ENCODE peak calls at places on chromosome 10, in nine cellular contexts. E is A549; C is uterus; W is CD8-positive, alpha-beta T cell; Z is osteocyte; Q is type B pancreatic cell; M is mesothelial cell of epicardium; V is brain microvascular endothelial cell; U is astrocyte of the spinal cord. T is an unnamed sample.

GRCh38 chr10:75021851-75022250 is 89.6 kb upstream of the SAMD8 start:
- DNase-seq in E (no peak), C (no peak), W (no peak), Z (no peak), Q (no peak), M (no peak), V (no peak), U (no peak), T (no peak)

GRCh38 chr10:32950457-32951109 is 7.4 kb downstream of the ITGB1 start:
- DNase-seq in E (no peak), C (no peak), W (no peak), Z (no peak), Q (no peak), M (no peak), V (no peak), U (no peak), T (no peak)

GRCh38 chr10:49280001-49280408 is 19.0 kb upstream of the C10orf71 start:
- DNase-seq in E (no peak), C (no peak), W (no peak), Z (no peak), Q (peak; percentile 11), M (no peak), V (peak; percentile 62), U (peak; percentile 1), T (no peak)

GRCh38 chr10:3400368-3400767 is 227.8 kb upstream of the PITRM1 start:
- DNase-seq in E (no peak), C (no peak), W (no peak), Z (no peak), Q (no peak), M (no peak), V (peak; percentile 28), U (peak; percentile 35), T (no peak)

GRCh38 chr10:70258216-70258615 is 25.0 kb upstream of the PPA1 start:
- DNase-seq in E (no peak), C (no peak), W (no peak), Z (no peak), Q (no peak), M (no peak), V (no peak), U (no peak), T (no peak)

GRCh38 chr10:51718804-51719291 is 19.5 kb upstream of the CSTF2T start:
- DNase-seq in E (peak; percentile 10), C (no peak), W (no peak), Z (no peak), Q (no peak), M (no peak), V (peak; percentile 28), U (no peak), T (no peak)

GRCh38 chr10:103666109-103666508 is 172.6 kb downstream of the NEURL1 start:
- DNase-seq in E (peak; percentile 54), C (no peak), W (no peak), Z (no peak), Q (no peak), M (no peak), V (peak; percentile 49), U (no peak), T (no peak)

GRCh38 chr10:97849491-97850402 is at the start of gene GOLGA7B:
- DNase-seq in E (no peak), C (no peak), W (peak; percentile 59), Z (no peak), Q (peak; percentile 79), M (peak; percentile 72), V (no peak), U (no peak), T (peak; percentile 67)

GRCh38 chr10:91590142-91590903 is 42.5 kb downstream of the PPP1R3C start:
- DNase-seq in E (peak; percentile 96), C (peak; percentile 79), W (no peak), Z (peak; percentile 88), Q (no peak), M (no peak), V (peak; percentile 51), U (peak; percentile 90), T (no peak)

GRCh38 chr10:32960022-32960421 is 2.0 kb upstream of the ITGB1 start:
- DNase-seq in E (peak; percentile 89), C (no peak), W (no peak), Z (no peak), Q (no peak), M (no peak), V (no peak), U (no peak), T (no peak)

GRCh38 chr10:74589226-74589673 is 237.2 kb upstream of the KAT6B start:
- DNase-seq in E (peak; percentile 87), C (peak; percentile 95), W (peak; percentile 87), Z (no peak), Q (no peak), M (peak; percentile 45), V (peak; percentile 97), U (peak; percentile 99), T (no peak)

GRCh38 chr10:12018438-12019342 is 23.9 kb downstream of the UPF2 start:
- DNase-seq in E (no peak), C (no peak), W (no peak), Z (no peak), Q (no peak), M (no peak), V (no peak), U (no peak), T (no peak)

GRCh38 chr10:46022978-46023702 is 7.3 kb downstream of the NCOA4 start:
- DNase-seq in E (peak; percentile 86), C (peak; percentile 80), W (peak; percentile 81), Z (peak; percentile 95), Q (peak; percentile 83), M (peak; percentile 61), V (peak; percentile 92), U (peak; percentile 91), T (peak; percentile 64)

GRCh38 chr10:34941471-34942357 is 126.6 kb upstream of the PARD3 start:
- DNase-seq in E (no peak), C (no peak), W (no peak), Z (no peak), Q (no peak), M (no peak), V (peak; percentile 41), U (peak; percentile 9), T (no peak)

GRCh38 chr10:113527181-113527580 is 25.7 kb upstream of the HABP2 start:
- DNase-seq in E (no peak), C (no peak), W (no peak), Z (no peak), Q (no peak), M (no peak), V (no peak), U (no peak), T (no peak)

GRCh38 chr10:17157024-17157423 is 27.4 kb upstream of the CUBN start:
- DNase-seq in E (no peak), C (no peak), W (no peak), Z (no peak), Q (no peak), M (no peak), V (no peak), U (no peak), T (no peak)

GRCh38 chr10:117222552-117223412 is 18.1 kb upstream of the SLC18A2 start:
- DNase-seq in E (no peak), C (no peak), W (no peak), Z (no peak), Q (no peak), M (no peak), V (no peak), U (no peak), T (no peak)

GRCh38 chr10:75487087-75487784 is 55.8 kb downstream of the LRMDA start:
- DNase-seq in E (no peak), C (peak; percentile 41), W (no peak), Z (no peak), Q (no peak), M (no peak), V (no peak), U (no peak), T (no peak)

DNA sequence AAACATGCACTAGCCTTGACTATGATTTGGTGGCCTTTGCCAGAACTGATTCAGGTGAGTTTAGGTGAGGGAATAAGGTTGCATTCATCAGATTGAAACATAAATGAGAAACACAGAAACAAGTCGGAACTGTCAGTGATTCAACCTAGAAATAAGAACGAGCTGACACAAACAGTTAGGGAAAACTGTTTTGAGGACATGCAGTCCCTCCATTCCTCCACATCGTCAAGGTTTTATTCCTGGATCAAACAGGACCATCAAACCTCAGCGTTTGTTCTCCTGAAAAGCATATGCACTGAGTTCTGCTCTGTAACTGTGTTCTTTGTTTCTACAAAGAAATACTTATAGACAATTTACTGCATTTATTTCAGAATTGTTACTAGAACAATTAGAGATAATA is 1.7 kb downstream of the ZNF248 start:
- DNase-seq in E (no peak), C (no peak), W (no peak), Z (no peak), Q (no peak), M (no peak), V (no peak), U (no peak), T (no peak)
- TF ChIP-seq CTCF in E (no peak), C (no peak), W (no peak), Z (no peak), Q (no peak), M (no peak), V (no peak), U (no peak), T (no peak)

GRCh38 chr10:101003639-101004206 is 4.1 kb downstream of the LZTS2 start:
- DNase-seq in E (no peak), C (no peak), W (no peak), Z (no peak), Q (no peak), M (no peak), V (no peak), U (no peak), T (no peak)

GRCh38 chr10:101006593-101007098 is 7.0 kb downstream of the LZTS2 start:
- DNase-seq in E (no peak), C (peak; percentile 46), W (no peak), Z (no peak), Q (no peak), M (no peak), V (no peak), U (no peak), T (no peak)

GRCh38 chr10:101007099-101007711 is 7.6 kb downstream of the LZTS2 start:
- DNase-seq in E (no peak), C (peak; percentile 38), W (no peak), Z (no peak), Q (no peak), M (no peak), V (no peak), U (no peak), T (no peak)

GRCh38 chr10:101005869-101006567 is 6.4 kb downstream of the LZTS2 start:
- DNase-seq in E (no peak), C (no peak), W (no peak), Z (no peak), Q (no peak), M (no peak), V (no peak), U (no peak), T (no peak)

GRCh38 chr10:101005361-101005760 is 5.8 kb downstream of the LZTS2 start:
- DNase-seq in E (no peak), C (no peak), W (no peak), Z (no peak), Q (no peak), M (no peak), V (no peak), U (no peak), T (no peak)
- TF ChIP-seq CTCF in E (no peak), C (no peak), W (no peak), Z (no peak), Q (no peak), M (no peak), V (no peak), U (no peak), T (no peak)

GRCh38 chr10:15695852-15696251 is 23.9 kb downstream of the ITGA8 start:
- DNase-seq in E (no peak), C (no peak), W (no peak), Z (no peak), Q (no peak), M (no peak), V (no peak), U (no peak), T (no peak)
- TF ChIP-seq CTCF in E (no peak), C (no peak), W (no peak), Z (no peak), Q (no peak), M (no peak), V (no peak), U (no peak), T (no peak)

GRCh38 chr10:133276435-133277201 is at the start of gene ADAM8:
- DNase-seq in E (no peak), C (no peak), W (peak; percentile 71), Z (no peak), Q (no peak), M (no peak), V (no peak), U (no peak), T (no peak)
- TF ChIP-seq CTCF in E (no peak), C (no peak), W (no peak), Z (no peak), Q (no peak), M (no peak), V (no peak), U (no peak), T (no peak)

T was measured in D721Med.